ENCODE peak calls at places on chromosomes 1 and 21, in eight cellular contexts. S, B, D, H, G, I, Q and Y are unnamed samples.

GRCh38 chr1:197619008-197619640 is 156.2 kb downstream of the DENND1B start:
- DNase-seq in S (no peak), B (peak), D (peak), H (no peak), G (no peak), I (no peak), Q (no peak), Y (no peak)

GRCh38 chr1:179941439-179941838 is 13.2 kb upstream of the CEP350 start:
- DNase-seq in S (no peak), B (no peak), D (no peak), H (no peak), G (no peak), I (no peak), Q (no peak), Y (no peak)

GRCh38 chr1:6098303-6099215 is 52.9 kb downstream of the KCNAB2 start:
- DNase-seq in S (no peak), B (no peak), D (peak), H (no peak), G (no peak), I (peak), Q (peak), Y (no peak)

GRCh38 chr1:95002167-95002566 is 70.6 kb downstream of the ALG14 start:
- DNase-seq in S (no peak), B (no peak), D (no peak), H (no peak), G (no peak), I (no peak), Q (no peak), Y (no peak)

GRCh38 chr1:170666661-170667060 is 2.7 kb downstream of the PRRX1 start:
- DNase-seq in S (no peak), B (no peak), D (no peak), H (no peak), G (no peak), I (no peak), Q (no peak), Y (no peak)

GRCh38 chr1:12436817-12437599 is 181.0 kb downstream of the DHRS3 start:
- DNase-seq in S (no peak), B (peak), D (peak), H (no peak), G (no peak), I (no peak), Q (peak), Y (no peak)

GRCh38 chr1:82371844-82372498 is 571.2 kb downstream of the ADGRL2 start:
- DNase-seq in S (no peak), B (no peak), D (no peak), H (no peak), G (no peak), I (no peak), Q (no peak), Y (no peak)

GRCh38 chr1:40556121-40556520 is 24.7 kb downstream of the ZNF684 start:
- DNase-seq in S (no peak), B (no peak), D (no peak), H (no peak), G (no peak), I (no peak), Q (no peak), Y (no peak)

GRCh38 chr21:41361786-41362604 is at the start of gene MX2:
- DNase-seq in S (no peak), B (no peak), D (peak), H (peak), G (peak), I (peak), Q (peak), Y (peak)

GRCh38 chr1:220189750-220190347 is 82.4 kb downstream of the RAB3GAP2 start:
- DNase-seq in S (no peak), B (peak), D (peak), H (no peak), G (no peak), I (peak), Q (no peak), Y (peak)

GRCh38 chr21:46100426-46100825 is 2.5 kb downstream of the COL6A2 start:
- DNase-seq in S (no peak), B (peak), D (peak), H (no peak), G (peak), I (no peak), Q (peak), Y (peak)

GRCh38 chr1:119011706-119012105 is 23.6 kb upstream of the TBX15 start:
- DNase-seq in S (no peak), B (no peak), D (no peak), H (no peak), G (no peak), I (no peak), Q (no peak), Y (no peak)

GRCh38 chr1:66292944-66293343 is 241.0 kb upstream of the SGIP1 start:
- DNase-seq in S (no peak), B (no peak), D (no peak), H (no peak), G (no peak), I (no peak), Q (no peak), Y (no peak)